ENCODE peak calls at places on chromosomes 4 and X, in nine cellular contexts. One of them, this sample, is unnamed.

GRCh38 chr4:67573193-67573592 is 14.7 kb downstream of the STAP1 start:
- DNase-seq in fibroblast of mammary gland: no peak
- DNase-seq in GM23338: no peak
- DNase-seq in psoas muscle: no peak
- DNase-seq in AG09309: no peak
- DNase-seq in A549: no peak
- DNase-seq in endothelial cell: no peak
- DNase-seq in kidney: no peak
- DNase-seq in GM12878: no peak
- DNase-seq in this sample: no peak

GRCh38 chr4:150181536-150181935 is 103.3 kb downstream of the DCLK2 start:
- DNase-seq in endothelial cell: peak; percentile 26
- DNase-seq in kidney: no peak
- DNase-seq in psoas muscle: no peak
- DNase-seq in fibroblast of mammary gland: peak; percentile 24
- DNase-seq in GM23338: peak; percentile 53
- DNase-seq in AG09309: no peak
- DNase-seq in GM12878: no peak
- DNase-seq in A549: no peak
- DNase-seq in this sample: no peak

GRCh38 chrX:77426811-77427210 is 20.4 kb upstream of the FGF16 start:
- DNase-seq in kidney: no peak
- DNase-seq in GM23338: no peak
- DNase-seq in AG09309: no peak
- DNase-seq in endothelial cell: no peak
- DNase-seq in GM12878: no peak
- DNase-seq in psoas muscle: no peak
- DNase-seq in fibroblast of mammary gland: peak; percentile 68
- DNase-seq in A549: no peak
- DNase-seq in this sample: no peak

GRCh38 chrX:1519022-1519497 is 17.9 kb downstream of the P2RY8 start:
- DNase-seq in AG09309: no peak
- DNase-seq in kidney: no peak
- DNase-seq in GM12878: no peak
- DNase-seq in fibroblast of mammary gland: no peak
- DNase-seq in endothelial cell: no peak
- DNase-seq in psoas muscle: no peak
- DNase-seq in A549: no peak
- DNase-seq in GM23338: no peak
- DNase-seq in this sample: no peak

GRCh38 chr4:158796370-158797140 is 27.7 kb downstream of the FNIP2 start:
- DNase-seq in AG09309: no peak
- DNase-seq in kidney: no peak
- DNase-seq in A549: no peak
- DNase-seq in GM23338: no peak
- DNase-seq in psoas muscle: no peak
- DNase-seq in fibroblast of mammary gland: peak; percentile 84
- DNase-seq in GM12878: no peak
- DNase-seq in endothelial cell: no peak
- DNase-seq in this sample: no peak

GRCh38 chr4:185712350-185713024 is 99.5 kb downstream of the SORBS2 start:
- DNase-seq in A549: no peak
- DNase-seq in fibroblast of mammary gland: no peak
- DNase-seq in kidney: no peak
- DNase-seq in AG09309: no peak
- DNase-seq in psoas muscle: no peak
- DNase-seq in endothelial cell: no peak
- DNase-seq in GM12878: no peak
- DNase-seq in GM23338: peak; percentile 18
- DNase-seq in this sample: no peak

GRCh38 chr4:98802673-98803286 is 126.2 kb downstream of the EIF4E start:
- DNase-seq in psoas muscle: no peak
- DNase-seq in A549: no peak
- DNase-seq in GM23338: no peak
- DNase-seq in kidney: no peak
- DNase-seq in fibroblast of mammary gland: no peak
- DNase-seq in AG09309: no peak
- DNase-seq in GM12878: no peak
- DNase-seq in endothelial cell: no peak
- DNase-seq in this sample: no peak

GRCh38 chrX:134949271-134949670 is 41.5 kb upstream of the SMIM10 start:
- DNase-seq in fibroblast of mammary gland: peak; percentile 42
- DNase-seq in GM23338: no peak
- DNase-seq in kidney: no peak
- DNase-seq in psoas muscle: no peak
- DNase-seq in A549: peak; percentile 59
- DNase-seq in AG09309: no peak
- DNase-seq in endothelial cell: no peak
- DNase-seq in GM12878: no peak
- DNase-seq in this sample: no peak

GRCh38 chr4:140395668-140396067 is 22.2 kb downstream of the SCOC start:
- DNase-seq in fibroblast of mammary gland: peak; percentile 5
- DNase-seq in endothelial cell: no peak
- DNase-seq in A549: no peak
- DNase-seq in GM23338: peak; percentile 38
- DNase-seq in AG09309: no peak
- DNase-seq in GM12878: no peak
- DNase-seq in kidney: no peak
- DNase-seq in psoas muscle: no peak
- DNase-seq in this sample: no peak

GRCh38 chr4:54233697-54234496 is 4.8 kb downstream of the PDGFRA start:
- DNase-seq in AG09309: no peak
- DNase-seq in A549: peak; percentile 42
- DNase-seq in GM12878: no peak
- DNase-seq in GM23338: peak; percentile 86
- DNase-seq in fibroblast of mammary gland: peak; percentile 86
- DNase-seq in endothelial cell: peak; percentile 74
- DNase-seq in kidney: peak; percentile 92
- DNase-seq in psoas muscle: peak; percentile 87
- DNase-seq in this sample: peak; percentile 81

GRCh38 chr4:78379991-78380739 is 171.4 kb upstream of the ANXA3 start:
- DNase-seq in GM23338: no peak
- DNase-seq in fibroblast of mammary gland: peak; percentile 32
- DNase-seq in psoas muscle: no peak
- DNase-seq in AG09309: no peak
- DNase-seq in A549: no peak
- DNase-seq in GM12878: no peak
- DNase-seq in endothelial cell: no peak
- DNase-seq in kidney: no peak
- DNase-seq in this sample: no peak

DNA sequence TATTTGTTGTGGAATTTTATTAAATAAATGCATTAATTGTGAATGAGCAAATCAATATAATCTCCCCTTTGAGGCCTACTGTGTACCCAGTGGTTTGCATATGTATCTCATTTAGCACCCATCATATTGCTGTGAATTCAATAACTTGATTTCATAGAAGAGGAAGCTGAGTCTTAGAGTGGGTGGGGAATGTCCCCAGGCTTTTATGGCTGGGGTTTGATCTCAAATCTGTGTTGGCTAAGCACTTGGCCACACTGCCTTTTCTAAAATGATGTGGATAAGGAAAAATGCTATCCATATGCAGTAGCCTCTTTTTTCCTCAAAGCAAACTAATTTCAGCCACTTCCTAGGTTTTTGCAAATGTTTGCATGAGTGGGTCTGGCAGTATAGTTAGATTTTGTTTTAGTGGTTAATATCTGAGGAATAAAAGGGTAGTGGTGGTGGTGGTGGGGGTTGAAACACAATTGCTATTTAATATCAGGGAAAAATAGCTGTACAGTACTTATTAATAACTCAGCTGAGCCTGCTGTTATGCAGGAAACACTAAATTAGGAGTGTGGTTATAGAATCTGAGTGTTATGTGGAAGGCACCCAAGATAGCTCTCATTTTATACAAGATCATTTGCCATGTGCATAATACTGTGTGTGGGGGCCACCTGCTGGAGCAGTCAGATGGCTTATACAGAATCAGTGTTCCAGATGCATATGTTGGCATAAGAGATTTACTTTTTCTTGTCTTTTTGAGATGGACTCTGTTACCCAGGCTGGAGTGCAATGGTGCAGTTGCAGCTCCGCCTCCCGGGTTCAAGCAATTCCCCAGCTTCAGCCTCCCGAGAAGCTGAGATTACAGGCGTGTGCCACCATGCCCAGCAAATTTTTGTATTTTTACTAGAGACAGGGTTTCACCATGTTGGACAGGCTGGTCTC is 108.0 kb downstream of the TMEM131L start:
- DNase-seq in fibroblast of mammary gland: peak; percentile 85
- DNase-seq in endothelial cell: peak; percentile 18
- DNase-seq in GM23338: no peak
- DNase-seq in kidney: no peak
- DNase-seq in A549: peak; percentile 4
- DNase-seq in AG09309: peak; percentile 75
- DNase-seq in psoas muscle: peak; percentile 74
- DNase-seq in GM12878: no peak
- DNase-seq in this sample: peak; percentile 27
- TF ChIP-seq CTCF in fibroblast of mammary gland: peak; percentile 72
- TF ChIP-seq CTCF in endothelial cell: no peak
- TF ChIP-seq CTCF in GM23338: peak; percentile 56
- TF ChIP-seq CTCF in kidney: peak; percentile 67
- TF ChIP-seq CTCF in A549: peak; percentile 48
- TF ChIP-seq CTCF in AG09309: peak; percentile 78
- TF ChIP-seq CTCF in psoas muscle: peak; percentile 76
- TF ChIP-seq CTCF in GM12878: peak; percentile 65
- TF ChIP-seq CTCF in this sample: peak; percentile 55

DNA sequence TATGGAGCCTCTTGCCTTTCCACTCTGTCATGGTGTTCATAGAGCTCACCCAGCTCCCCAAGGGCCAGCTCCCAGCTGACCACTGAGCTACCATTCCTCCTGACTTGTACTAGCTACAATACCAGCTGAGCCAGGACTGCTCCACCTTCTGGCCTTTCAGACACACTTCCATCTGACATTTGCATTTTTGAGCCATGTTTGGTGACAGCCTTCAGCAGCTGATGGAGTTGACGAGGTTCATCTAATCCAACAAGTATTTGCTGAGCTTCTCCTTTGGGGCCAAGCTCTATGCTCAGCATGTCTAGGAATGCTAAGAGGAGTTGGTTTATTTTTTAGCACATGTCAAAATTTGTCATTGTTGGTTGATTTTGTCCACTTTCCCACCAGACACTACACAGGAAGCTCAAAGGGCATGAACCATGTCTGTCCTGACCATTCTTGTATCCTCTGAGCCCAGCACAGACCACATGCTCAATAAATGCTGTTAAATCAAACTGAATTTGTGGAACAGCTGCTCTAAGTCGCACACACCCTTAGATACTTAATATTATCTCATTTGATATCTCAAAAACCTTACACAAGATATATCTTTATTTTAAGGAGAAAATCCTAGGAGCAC is 142.6 kb upstream of the PPARGC1A start:
- DNase-seq in AG09309: no peak
- DNase-seq in kidney: no peak
- DNase-seq in A549: no peak
- DNase-seq in endothelial cell: no peak
- DNase-seq in GM23338: peak; percentile 57
- DNase-seq in psoas muscle: no peak
- DNase-seq in fibroblast of mammary gland: peak; percentile 25
- DNase-seq in GM12878: no peak
- DNase-seq in this sample: peak; percentile 3
- TF ChIP-seq CTCF in AG09309: peak; percentile 28
- TF ChIP-seq CTCF in kidney: peak; percentile 38
- TF ChIP-seq CTCF in A549: no peak
- TF ChIP-seq CTCF in endothelial cell: peak; percentile 26
- TF ChIP-seq CTCF in GM23338: peak; percentile 73
- TF ChIP-seq CTCF in psoas muscle: peak; percentile 37
- TF ChIP-seq CTCF in fibroblast of mammary gland: peak; percentile 24
- TF ChIP-seq CTCF in GM12878: no peak
- TF ChIP-seq CTCF in this sample: no peak

GRCh38 chrX:131734621-131735020 is 190.7 kb downstream of the OR13H1 start:
- DNase-seq in AG09309: peak; percentile 61
- DNase-seq in fibroblast of mammary gland: peak; percentile 45
- DNase-seq in A549: no peak
- DNase-seq in kidney: no peak
- DNase-seq in psoas muscle: peak; percentile 71
- DNase-seq in endothelial cell: no peak
- DNase-seq in GM23338: no peak
- DNase-seq in GM12878: peak; percentile 93
- DNase-seq in this sample: no peak
- TF ChIP-seq CTCF in AG09309: peak; percentile 30
- TF ChIP-seq CTCF in fibroblast of mammary gland: no peak
- TF ChIP-seq CTCF in A549: no peak
- TF ChIP-seq CTCF in kidney: no peak
- TF ChIP-seq CTCF in psoas muscle: peak; percentile 40
- TF ChIP-seq CTCF in endothelial cell: no peak
- TF ChIP-seq CTCF in GM23338: no peak
- TF ChIP-seq CTCF in GM12878: peak; percentile 69
- TF ChIP-seq CTCF in this sample: no peak

GRCh38 chr4:72987741-72988729 is 81.5 kb downstream of the COX18 start:
- DNase-seq in kidney: no peak
- DNase-seq in A549: no peak
- DNase-seq in endothelial cell: no peak
- DNase-seq in AG09309: no peak
- DNase-seq in GM12878: no peak
- DNase-seq in GM23338: no peak
- DNase-seq in fibroblast of mammary gland: no peak
- DNase-seq in psoas muscle: no peak
- DNase-seq in this sample: no peak
- TF ChIP-seq CTCF in kidney: no peak
- TF ChIP-seq CTCF in A549: no peak
- TF ChIP-seq CTCF in endothelial cell: no peak
- TF ChIP-seq CTCF in AG09309: peak; percentile 14
- TF ChIP-seq CTCF in GM12878: no peak
- TF ChIP-seq CTCF in GM23338: no peak
- TF ChIP-seq CTCF in fibroblast of mammary gland: no peak
- TF ChIP-seq CTCF in psoas muscle: no peak
- TF ChIP-seq CTCF in this sample: no peak

DNA sequence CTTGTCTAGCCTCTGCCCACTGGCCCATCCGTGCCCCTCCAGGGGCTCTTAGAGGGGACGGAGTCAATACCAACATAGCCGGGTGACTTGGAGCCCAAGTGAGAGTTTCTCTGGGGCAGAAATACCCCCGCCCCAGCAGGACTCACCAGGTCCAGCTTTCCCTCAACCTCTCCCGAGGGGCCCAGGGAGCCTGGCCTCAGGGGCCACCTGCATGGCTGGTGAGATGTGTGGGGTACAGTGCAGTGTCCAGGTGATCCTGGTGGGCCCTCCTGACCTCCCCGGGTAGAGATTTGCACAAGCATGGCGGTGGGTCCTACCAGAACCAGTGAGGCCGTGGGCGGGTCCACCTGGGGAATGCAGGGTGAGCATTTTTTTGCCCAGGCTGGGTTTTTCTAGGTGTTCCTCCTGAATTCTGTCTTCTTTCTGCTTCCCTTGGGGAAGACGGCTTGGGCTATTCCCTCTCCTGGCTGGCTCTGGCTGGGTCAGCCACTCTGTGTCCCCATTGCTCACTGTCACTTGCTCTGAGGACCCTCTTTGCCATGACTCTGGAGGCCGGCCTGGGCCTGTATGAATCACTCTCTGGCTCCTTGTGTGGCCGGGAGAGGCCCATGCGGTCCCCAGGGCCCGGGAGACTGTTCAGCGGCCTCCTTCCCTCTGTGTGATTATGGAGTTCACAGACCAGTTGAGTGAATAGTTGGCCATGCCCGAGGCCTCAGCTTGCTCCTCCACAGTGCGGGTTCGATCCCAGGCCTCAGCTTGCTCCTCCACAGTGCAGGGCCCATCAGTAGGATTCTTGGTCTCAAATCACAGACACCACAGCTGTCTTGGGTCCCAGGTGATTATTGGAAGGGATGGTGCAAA is 71.0 kb upstream of the NKX1-1 start:
- DNase-seq in kidney: peak; percentile 50
- DNase-seq in psoas muscle: peak; percentile 44
- DNase-seq in fibroblast of mammary gland: no peak
- DNase-seq in endothelial cell: no peak
- DNase-seq in AG09309: no peak
- DNase-seq in GM12878: no peak
- DNase-seq in A549: no peak
- DNase-seq in GM23338: no peak
- DNase-seq in this sample: no peak
- TF ChIP-seq CTCF in kidney: no peak
- TF ChIP-seq CTCF in psoas muscle: no peak
- TF ChIP-seq CTCF in fibroblast of mammary gland: no peak
- TF ChIP-seq CTCF in endothelial cell: no peak
- TF ChIP-seq CTCF in AG09309: no peak
- TF ChIP-seq CTCF in GM12878: no peak
- TF ChIP-seq CTCF in A549: no peak
- TF ChIP-seq CTCF in GM23338: no peak
- TF ChIP-seq CTCF in this sample: no peak

This sample was measured in GM13977.